ENCODE peak calls at places on chromosomes 1 and 21, in ten cellular contexts. One of them, this sample, is unnamed.

GRCh38 chr1:205294175-205294913 is 27.2 kb downstream of the NUAK2 start:
- DNase-seq in bronchial epithelial cell: peak
- DNase-seq in IMR-90: peak
- DNase-seq in fibroblast of lung: peak
- DNase-seq in tibial nerve: no peak
- DNase-seq in ovary: peak
- DNase-seq in left lung: peak
- DNase-seq in coronary artery: no peak
- DNase-seq in HFF-Myc: peak
- DNase-seq in breast epithelium: no peak
- DNase-seq in this sample: no peak

GRCh38 chr1:236545621-236546169 is 21.9 kb downstream of the LGALS8 start:
- DNase-seq in fibroblast of lung: no peak
- DNase-seq in coronary artery: no peak
- DNase-seq in HFF-Myc: no peak
- DNase-seq in bronchial epithelial cell: no peak
- DNase-seq in left lung: no peak
- DNase-seq in ovary: no peak
- DNase-seq in breast epithelium: no peak
- DNase-seq in IMR-90: no peak
- DNase-seq in tibial nerve: no peak
- DNase-seq in this sample: no peak

GRCh38 chr1:20723159-20723536 is 5.3 kb upstream of the KIF17 start:
- DNase-seq in IMR-90: no peak
- DNase-seq in coronary artery: no peak
- DNase-seq in breast epithelium: no peak
- DNase-seq in bronchial epithelial cell: no peak
- DNase-seq in fibroblast of lung: no peak
- DNase-seq in HFF-Myc: no peak
- DNase-seq in ovary: no peak
- DNase-seq in tibial nerve: no peak
- DNase-seq in left lung: peak
- DNase-seq in this sample: no peak

GRCh38 chr1:183991360-183992155 is 46.0 kb downstream of the COLGALT2 start:
- DNase-seq in coronary artery: no peak
- DNase-seq in bronchial epithelial cell: no peak
- DNase-seq in IMR-90: no peak
- DNase-seq in fibroblast of lung: no peak
- DNase-seq in HFF-Myc: no peak
- DNase-seq in ovary: no peak
- DNase-seq in left lung: no peak
- DNase-seq in tibial nerve: no peak
- DNase-seq in breast epithelium: no peak
- DNase-seq in this sample: no peak

GRCh38 chr1:235038701-235039100 is 89.9 kb downstream of the TOMM20 start:
- DNase-seq in fibroblast of lung: no peak
- DNase-seq in left lung: no peak
- DNase-seq in coronary artery: no peak
- DNase-seq in bronchial epithelial cell: no peak
- DNase-seq in breast epithelium: no peak
- DNase-seq in ovary: no peak
- DNase-seq in tibial nerve: no peak
- DNase-seq in IMR-90: no peak
- DNase-seq in HFF-Myc: no peak
- DNase-seq in this sample: no peak

GRCh38 chr1:155133799-155134281 is 1.8 kb upstream of the SLC50A1 start:
- DNase-seq in left lung: no peak
- DNase-seq in coronary artery: peak
- DNase-seq in ovary: no peak
- DNase-seq in fibroblast of lung: no peak
- DNase-seq in bronchial epithelial cell: no peak
- DNase-seq in HFF-Myc: no peak
- DNase-seq in breast epithelium: no peak
- DNase-seq in IMR-90: no peak
- DNase-seq in tibial nerve: no peak
- DNase-seq in this sample: no peak

GRCh38 chr1:113073457-113073950 is 506 bp downstream of the LRIG2 start:
- DNase-seq in left lung: peak
- DNase-seq in IMR-90: peak
- DNase-seq in coronary artery: no peak
- DNase-seq in bronchial epithelial cell: peak
- DNase-seq in tibial nerve: peak
- DNase-seq in breast epithelium: no peak
- DNase-seq in ovary: peak
- DNase-seq in fibroblast of lung: peak
- DNase-seq in HFF-Myc: peak
- DNase-seq in this sample: no peak

GRCh38 chr21:17264182-17264581 is 248.7 kb upstream of the CXADR start:
- DNase-seq in breast epithelium: no peak
- DNase-seq in coronary artery: no peak
- DNase-seq in bronchial epithelial cell: no peak
- DNase-seq in left lung: no peak
- DNase-seq in IMR-90: no peak
- DNase-seq in ovary: no peak
- DNase-seq in HFF-Myc: no peak
- DNase-seq in fibroblast of lung: no peak
- DNase-seq in tibial nerve: no peak
- DNase-seq in this sample: no peak

GRCh38 chr1:160954158-160955104 is at the start of gene ITLN2:
- DNase-seq in HFF-Myc: no peak
- DNase-seq in bronchial epithelial cell: peak
- DNase-seq in coronary artery: no peak
- DNase-seq in tibial nerve: no peak
- DNase-seq in IMR-90: peak
- DNase-seq in ovary: peak
- DNase-seq in breast epithelium: no peak
- DNase-seq in fibroblast of lung: peak
- DNase-seq in left lung: no peak
- DNase-seq in this sample: no peak

GRCh38 chr1:162916407-162916806 is 55.4 kb upstream of the CCDC190 start:
- DNase-seq in fibroblast of lung: peak
- DNase-seq in left lung: no peak
- DNase-seq in tibial nerve: no peak
- DNase-seq in breast epithelium: no peak
- DNase-seq in IMR-90: peak
- DNase-seq in HFF-Myc: no peak
- DNase-seq in bronchial epithelial cell: peak
- DNase-seq in ovary: no peak
- DNase-seq in coronary artery: no peak
- DNase-seq in this sample: no peak

GRCh38 chr1:116111196-116112021 is at the start of gene MAB21L3:
- DNase-seq in ovary: no peak
- DNase-seq in breast epithelium: no peak
- DNase-seq in coronary artery: no peak
- DNase-seq in bronchial epithelial cell: peak
- DNase-seq in HFF-Myc: no peak
- DNase-seq in IMR-90: no peak
- DNase-seq in left lung: no peak
- DNase-seq in fibroblast of lung: no peak
- DNase-seq in tibial nerve: no peak
- DNase-seq in this sample: peak

GRCh38 chr1:116110507-116111195 is 548 bp upstream of the MAB21L3 start:
- DNase-seq in bronchial epithelial cell: no peak
- DNase-seq in IMR-90: no peak
- DNase-seq in left lung: no peak
- DNase-seq in tibial nerve: no peak
- DNase-seq in ovary: no peak
- DNase-seq in fibroblast of lung: no peak
- DNase-seq in coronary artery: no peak
- DNase-seq in HFF-Myc: no peak
- DNase-seq in breast epithelium: no peak
- DNase-seq in this sample: no peak

GRCh38 chr1:116113615-116114014 is 2.4 kb downstream of the MAB21L3 start:
- DNase-seq in ovary: no peak
- DNase-seq in tibial nerve: no peak
- DNase-seq in IMR-90: no peak
- DNase-seq in bronchial epithelial cell: no peak
- DNase-seq in fibroblast of lung: no peak
- DNase-seq in HFF-Myc: no peak
- DNase-seq in coronary artery: no peak
- DNase-seq in left lung: peak
- DNase-seq in breast epithelium: no peak
- DNase-seq in this sample: no peak

GRCh38 chr1:116115476-116115875 is 4.3 kb downstream of the MAB21L3 start:
- DNase-seq in tibial nerve: no peak
- DNase-seq in bronchial epithelial cell: peak
- DNase-seq in left lung: no peak
- DNase-seq in HFF-Myc: no peak
- DNase-seq in IMR-90: peak
- DNase-seq in fibroblast of lung: peak
- DNase-seq in ovary: no peak
- DNase-seq in breast epithelium: no peak
- DNase-seq in coronary artery: no peak
- DNase-seq in this sample: no peak

DNA sequence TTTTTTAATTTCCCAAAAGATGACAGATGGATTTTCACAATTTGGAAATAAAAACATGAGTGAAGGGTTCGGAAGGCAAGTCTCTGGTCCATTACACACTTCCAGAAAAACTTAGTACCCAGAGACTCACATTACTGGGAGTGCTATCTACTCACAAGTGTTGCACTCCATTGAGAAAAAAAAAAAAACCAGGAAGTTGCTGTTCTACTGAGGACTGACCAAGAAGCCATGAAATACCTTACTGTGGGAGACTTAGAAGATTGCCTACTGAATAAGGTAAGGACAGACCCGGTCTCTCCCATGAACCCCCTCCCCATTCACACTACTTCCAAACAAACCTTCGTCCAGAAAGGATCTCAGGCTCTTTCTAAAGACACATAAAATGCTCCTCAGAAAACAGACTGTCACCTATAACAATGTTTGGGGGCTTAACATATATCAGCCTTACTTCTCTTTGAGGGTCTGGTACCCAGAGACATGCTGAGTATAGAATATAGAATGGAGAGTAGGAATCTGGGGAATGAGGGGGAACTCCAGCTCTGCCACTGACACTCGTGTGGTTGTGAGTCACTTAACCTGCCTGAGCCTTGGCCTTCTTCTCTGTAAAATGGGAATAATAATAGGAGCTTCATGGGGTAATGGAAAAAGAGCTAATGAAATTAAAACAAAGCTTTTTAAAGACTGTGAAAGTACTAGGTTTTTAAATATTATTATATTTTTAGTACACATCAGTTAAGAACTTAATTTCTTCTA is 1.4 kb downstream of the MAB21L3 start:
- DNase-seq in coronary artery: no peak
- DNase-seq in HFF-Myc: no peak
- DNase-seq in left lung: no peak
- DNase-seq in breast epithelium: no peak
- DNase-seq in ovary: no peak
- DNase-seq in fibroblast of lung: no peak
- DNase-seq in tibial nerve: no peak
- DNase-seq in bronchial epithelial cell: no peak
- DNase-seq in IMR-90: no peak
- DNase-seq in this sample: no peak
- H3K4me3 ChIP-seq in coronary artery: no peak
- H3K4me3 ChIP-seq in HFF-Myc: no peak
- H3K4me3 ChIP-seq in left lung: no peak
- H3K4me3 ChIP-seq in breast epithelium: no peak
- H3K4me3 ChIP-seq in ovary: no peak
- H3K4me3 ChIP-seq in fibroblast of lung: no peak
- H3K4me3 ChIP-seq in tibial nerve: no peak
- H3K4me3 ChIP-seq in bronchial epithelial cell: no peak
- H3K4me3 ChIP-seq in IMR-90: no peak
- H3K4me3 ChIP-seq in this sample: peak

DNA sequence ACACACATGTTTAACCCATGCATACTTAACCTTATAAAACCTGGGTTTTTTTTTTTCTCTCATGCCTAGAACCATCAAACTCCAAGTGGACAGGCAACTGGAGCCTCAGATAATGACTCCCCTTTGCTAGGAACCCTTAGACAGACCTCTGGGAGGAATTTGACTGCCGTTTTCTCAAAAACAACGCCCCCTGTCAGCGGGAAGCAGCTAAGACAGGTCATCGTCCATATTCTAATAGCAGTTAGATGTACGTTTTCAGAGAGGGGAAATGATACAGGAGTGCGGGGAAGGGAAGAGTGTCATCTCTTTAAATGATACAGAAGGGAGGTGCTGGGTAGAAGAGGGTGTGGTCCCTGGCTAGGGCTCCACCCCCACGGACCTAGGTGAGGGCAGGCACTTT is 34.7 kb downstream of the LRRC3 start:
- DNase-seq in HFF-Myc: no peak
- DNase-seq in breast epithelium: no peak
- DNase-seq in left lung: no peak
- DNase-seq in IMR-90: no peak
- DNase-seq in ovary: no peak
- DNase-seq in bronchial epithelial cell: no peak
- DNase-seq in tibial nerve: no peak
- DNase-seq in fibroblast of lung: no peak
- DNase-seq in coronary artery: no peak
- DNase-seq in this sample: no peak
- TF ChIP-seq CTCF in HFF-Myc: peak
- TF ChIP-seq CTCF in breast epithelium: no peak
- TF ChIP-seq CTCF in left lung: no peak
- TF ChIP-seq CTCF in IMR-90: no peak
- TF ChIP-seq CTCF in ovary: no peak
- TF ChIP-seq CTCF in bronchial epithelial cell: no peak
- TF ChIP-seq CTCF in tibial nerve: no peak
- TF ChIP-seq CTCF in fibroblast of lung: no peak
- TF ChIP-seq CTCF in coronary artery: no peak
- TF ChIP-seq CTCF in this sample: no peak

GRCh38 chr1:46021046-46021822 is 111.2 kb downstream of the PIK3R3 start:
- DNase-seq in breast epithelium: no peak
- DNase-seq in ovary: no peak
- DNase-seq in tibial nerve: no peak
- DNase-seq in fibroblast of lung: no peak
- DNase-seq in bronchial epithelial cell: no peak
- DNase-seq in coronary artery: peak
- DNase-seq in left lung: no peak
- DNase-seq in HFF-Myc: no peak
- DNase-seq in IMR-90: no peak
- DNase-seq in this sample: peak
- H3K4me3 ChIP-seq in breast epithelium: no peak
- H3K4me3 ChIP-seq in ovary: no peak
- H3K4me3 ChIP-seq in tibial nerve: no peak
- H3K4me3 ChIP-seq in fibroblast of lung: no peak
- H3K4me3 ChIP-seq in bronchial epithelial cell: no peak
- H3K4me3 ChIP-seq in coronary artery: no peak
- H3K4me3 ChIP-seq in left lung: no peak
- H3K4me3 ChIP-seq in HFF-Myc: no peak
- H3K4me3 ChIP-seq in IMR-90: no peak
- H3K4me3 ChIP-seq in this sample: no peak

GRCh38 chr1:88549536-88549935 is 134.5 kb upstream of the PKN2 start:
- DNase-seq in IMR-90: peak
- DNase-seq in coronary artery: no peak
- DNase-seq in breast epithelium: no peak
- DNase-seq in tibial nerve: no peak
- DNase-seq in bronchial epithelial cell: peak
- DNase-seq in left lung: no peak
- DNase-seq in HFF-Myc: no peak
- DNase-seq in ovary: no peak
- DNase-seq in fibroblast of lung: peak
- DNase-seq in this sample: no peak

GRCh38 chr1:88557044-88557443 is 127.0 kb upstream of the PKN2 start:
- DNase-seq in left lung: no peak
- DNase-seq in tibial nerve: no peak
- DNase-seq in HFF-Myc: no peak
- DNase-seq in bronchial epithelial cell: no peak
- DNase-seq in ovary: no peak
- DNase-seq in coronary artery: no peak
- DNase-seq in IMR-90: no peak
- DNase-seq in breast epithelium: no peak
- DNase-seq in fibroblast of lung: no peak
- DNase-seq in this sample: no peak

GRCh38 chr1:88552226-88552625 is 131.8 kb upstream of the PKN2 start:
- DNase-seq in IMR-90: no peak
- DNase-seq in breast epithelium: no peak
- DNase-seq in ovary: no peak
- DNase-seq in HFF-Myc: no peak
- DNase-seq in fibroblast of lung: no peak
- DNase-seq in left lung: no peak
- DNase-seq in coronary artery: no peak
- DNase-seq in bronchial epithelial cell: no peak
- DNase-seq in tibial nerve: no peak
- DNase-seq in this sample: no peak
- TF ChIP-seq CTCF in IMR-90: no peak
- TF ChIP-seq CTCF in breast epithelium: no peak
- TF ChIP-seq CTCF in ovary: no peak
- TF ChIP-seq CTCF in HFF-Myc: no peak
- TF ChIP-seq CTCF in fibroblast of lung: no peak
- TF ChIP-seq CTCF in left lung: no peak
- TF ChIP-seq CTCF in coronary artery: no peak
- TF ChIP-seq CTCF in bronchial epithelial cell: no peak
- TF ChIP-seq CTCF in tibial nerve: no peak
- TF ChIP-seq CTCF in this sample: peak